ENCODE peak calls at places on chromosome 15, in five cellular contexts. G is thoracic aorta, B is GM06990, A is tibial nerve, H is GM12865. Z is an unnamed sample.
A peak's percentile ranks its signal among the peaks of the same experiment; 100 is the strongest.

GRCh38 chr15:70474367-70474681 is 289.0 kb downstream of the UACA start:
- DNase-seq in G (no peak), B (no peak), A (no peak), H (no peak), Z (no peak)

GRCh38 chr15:68730491-68731317 is 90.0 kb downstream of the ANP32A start:
- DNase-seq in G (no peak), B (no peak), A (no peak), H (peak; percentile 53), Z (no peak)

GRCh38 chr15:64092075-64092820 is 1.4 kb downstream of the CIAO2A start:
- DNase-seq in G (no peak), B (no peak), A (no peak), H (peak; percentile 29), Z (no peak)

GRCh38 chr15:100348578-100348977 is 6.8 kb upstream of the ADAMTS17 start:
- DNase-seq in G (no peak), B (no peak), A (no peak), H (no peak), Z (no peak)

GRCh38 chr15:69075467-69075866 is 61.0 kb downstream of the NOX5 start:
- DNase-seq in G (no peak), B (no peak), A (no peak), H (no peak), Z (no peak)

GRCh38 chr15:100732359-100733055 is 130.1 kb downstream of the ASB7 start:
- DNase-seq in G (no peak), B (no peak), A (no peak), H (no peak), Z (peak; percentile 82)

GRCh38 chr15:95162069-95162468 is 930.7 kb downstream of the MCTP2 start:
- DNase-seq in G (no peak), B (no peak), A (no peak), H (no peak), Z (no peak)

GRCh38 chr15:78177447-78177873 is 28.3 kb downstream of the IDH3A start:
- DNase-seq in G (no peak), B (no peak), A (no peak), H (peak; percentile 53), Z (no peak)

GRCh38 chr15:34795267-34796081 is at the start of gene ACTC1:
- DNase-seq in G (peak; percentile 11), B (no peak), A (no peak), H (no peak), Z (no peak)

GRCh38 chr15:51094606-51095569 is at the start of gene TNFAIP8L3:
- DNase-seq in G (no peak), B (no peak), A (no peak), H (no peak), Z (no peak)

GRCh38 chr15:51095681-51096331 is 1.1 kb upstream of the TNFAIP8L3 start:
- DNase-seq in G (no peak), B (no peak), A (no peak), H (no peak), Z (no peak)

GRCh38 chr15:51092480-51092879 is 2.2 kb downstream of the TNFAIP8L3 start:
- DNase-seq in G (no peak), B (no peak), A (no peak), H (no peak), Z (no peak)

GRCh38 chr15:51093865-51094605 is 671 bp downstream of the TNFAIP8L3 start:
- DNase-seq in G (no peak), B (no peak), A (peak; percentile 41), H (no peak), Z (no peak)

GRCh38 chr15:51093488-51093864 is 1.2 kb downstream of the TNFAIP8L3 start:
- DNase-seq in G (no peak), B (no peak), A (no peak), H (no peak), Z (no peak)
- H3K4me3 ChIP-seq in G (peak overlapping the region; percentile 84), B (peak overlapping the region; percentile 20), A (peak overlapping the region; percentile 67), H (no peak overlapping the region), Z (peak overlapping the region; percentile 56)

DNA sequence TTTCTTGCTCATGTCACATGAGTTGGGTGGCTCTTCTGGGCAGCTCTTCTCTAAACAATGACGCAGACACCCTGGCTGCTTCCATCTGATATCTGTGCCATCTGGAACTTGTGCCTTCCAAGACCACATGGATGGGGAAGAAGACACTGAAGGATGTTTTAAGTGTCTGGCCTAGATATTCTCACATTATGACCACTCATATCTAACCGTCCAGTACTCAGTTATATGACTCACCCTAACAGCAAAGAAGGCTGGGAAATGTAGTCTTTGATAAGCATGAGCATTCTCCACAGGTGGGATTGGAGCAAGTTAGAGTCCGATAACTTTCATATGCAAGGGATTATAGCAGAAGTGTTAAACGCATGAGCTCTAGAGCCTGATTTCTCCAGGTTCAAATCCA is 66.5 kb downstream of the RYR3 start:
- DNase-seq in G (no peak), B (no peak), A (no peak), H (no peak), Z (no peak)
- TF ChIP-seq CTCF in G (no peak), B (no peak), A (no peak), H (no peak), Z (no peak)

GRCh38 chr15:40925863-40926658 is 3.1 kb upstream of the DLL4 start:
- DNase-seq in G (no peak), B (no peak), A (no peak), H (no peak), Z (no peak)

GRCh38 chr15:40928351-40928974 is 677 bp upstream of the DLL4 start:
- DNase-seq in G (no peak), B (no peak), A (no peak), H (no peak), Z (no peak)

GRCh38 chr15:40925495-40925862 is 3.7 kb upstream of the DLL4 start:
- DNase-seq in G (no peak), B (no peak), A (no peak), H (no peak), Z (no peak)

GRCh38 chr15:40927497-40928346 is 1.4 kb upstream of the DLL4 start:
- DNase-seq in G (no peak), B (no peak), A (no peak), H (no peak), Z (no peak)

GRCh38 chr15:40926659-40927496 is 2.3 kb upstream of the DLL4 start:
- DNase-seq in G (no peak), B (no peak), A (no peak), H (no peak), Z (no peak)
- H3K4me3 ChIP-seq in G (no peak overlapping the region), B (no peak overlapping the region), A (no peak overlapping the region), H (no peak overlapping the region), Z (no peak overlapping the region)

GRCh38 chr15:89675606-89676005 is 3.6 kb downstream of the PLIN1 start:
- DNase-seq in G (no peak), B (no peak), A (no peak), H (no peak), Z (no peak)

GRCh38 chr15:89673162-89673506 is 6.0 kb downstream of the PLIN1 start:
- DNase-seq in G (no peak), B (no peak), A (no peak), H (peak; percentile 50), Z (no peak)

GRCh38 chr15:89672221-89673161 is 6.7 kb downstream of the PLIN1 start:
- DNase-seq in G (no peak), B (no peak), A (no peak), H (no peak), Z (no peak)

GRCh38 chr15:89671687-89672086 is 7.5 kb downstream of the PLIN1 start:
- DNase-seq in G (no peak), B (no peak), A (no peak), H (no peak), Z (no peak)

DNA sequence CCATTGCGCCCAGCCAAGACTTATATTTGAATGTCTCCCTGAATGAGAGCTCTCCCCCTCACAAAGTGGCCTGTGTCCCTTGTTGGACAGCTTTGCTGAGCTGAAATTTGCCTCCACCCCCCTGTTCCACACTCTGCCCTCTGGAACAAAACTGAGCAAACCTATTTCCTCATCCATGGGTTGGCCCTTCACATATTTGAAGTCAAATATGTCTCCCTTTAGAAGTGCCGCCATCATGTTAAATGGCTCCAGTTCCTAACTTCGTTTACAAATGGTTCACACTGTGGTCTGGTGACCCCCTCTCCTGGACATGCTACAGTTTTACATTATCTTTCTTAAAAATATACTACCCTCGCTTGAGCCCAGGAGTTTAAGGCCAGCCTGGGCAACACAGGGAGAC is 4.6 kb downstream of the PLIN1 start:
- DNase-seq in G (no peak), B (no peak), A (no peak), H (no peak), Z (no peak)
- TF ChIP-seq CTCF in G (no peak), B (no peak), A (no peak), H (no peak), Z (no peak)

GRCh38 chr15:60326824-60327654 is 70.7 kb downstream of the ANXA2 start:
- DNase-seq in G (no peak), B (peak; percentile 9), A (no peak), H (peak; percentile 57), Z (no peak)
- H3K4me3 ChIP-seq in G (no peak overlapping the region), B (no peak overlapping the region), A (no peak overlapping the region), H (no peak overlapping the region), Z (no peak overlapping the region)

GRCh38 chr15:29111705-29112281 is 157.8 kb downstream of the NSMCE3 start:
- DNase-seq in G (no peak), B (no peak), A (no peak), H (no peak), Z (no peak)

GRCh38 chr15:29115093-29115991 is 154.3 kb downstream of the NSMCE3 start:
- DNase-seq in G (no peak), B (no peak), A (no peak), H (no peak), Z (no peak)

GRCh38 chr15:29114277-29115092 is 155.1 kb downstream of the NSMCE3 start:
- DNase-seq in G (no peak), B (no peak), A (no peak), H (no peak), Z (no peak)

GRCh38 chr15:29110733-29111132 is 158.9 kb downstream of the NSMCE3 start:
- DNase-seq in G (no peak), B (no peak), A (no peak), H (no peak), Z (no peak)

GRCh38 chr15:29113336-29114276 is 156.0 kb downstream of the NSMCE3 start:
- DNase-seq in G (no peak), B (no peak), A (no peak), H (no peak), Z (no peak)
- TF ChIP-seq CTCF in G (no peak), B (no peak), A (no peak), H (no peak), Z (no peak)

GRCh38 chr15:40469776-40470390 is 901 bp upstream of the CHST14 start:
- DNase-seq in G (no peak), B (no peak), A (no peak), H (no peak), Z (no peak)
- H3K4me3 ChIP-seq in G (peak overlapping the region; percentile 99), B (no peak overlapping the region), A (no peak overlapping the region), H (no peak overlapping the region), Z (peak overlapping the region; percentile 90)